ENCODE peak calls at places on chromosomes 4 and X, in five cellular contexts. M is SK-N-SH, L is IMR-90, N is neural progenitor cell, B is OCI-LY7. H is an unnamed sample.

GRCh38 chr4:78250500-78250899 is 193.4 kb downstream of the FRAS1 start:
- DNase-seq in M (no peak), L (no peak), N (no peak), B (peak; percentile 50), H (no peak)

GRCh38 chrX:19121898-19122640 is at the start of gene ADGRG2:
- DNase-seq in M (peak; percentile 71), L (peak; percentile 11), N (peak; percentile 68), B (no peak), H (peak; percentile 48)

GRCh38 chr4:94452476-94453300 is 946 bp downstream of the PDLIM5 start:
- DNase-seq in M (peak; percentile 54), L (peak; percentile 82), N (peak; percentile 82), B (peak; percentile 1), H (peak; percentile 78)

GRCh38 chr4:114883641-114884040 is 229.8 kb downstream of the NDST4 start:
- DNase-seq in M (no peak), L (no peak), N (no peak), B (no peak), H (no peak)

GRCh38 chr4:68950033-68950432 is 1.6 kb downstream of the UGT2A3 start:
- DNase-seq in M (no peak), L (no peak), N (no peak), B (no peak), H (no peak)

GRCh38 chr4:5989236-5990225 is 28.7 kb downstream of the C4orf50 start:
- DNase-seq in M (no peak), L (no peak), N (no peak), B (no peak), H (no peak)

GRCh38 chr4:2954358-2955185 is 8.6 kb downstream of the NOP14 start:
- DNase-seq in M (peak; percentile 61), L (no peak), N (peak; percentile 46), B (peak; percentile 53), H (no peak)

GRCh38 chr4:141711211-141711610 is 74.8 kb downstream of the IL15 start:
- DNase-seq in M (no peak), L (peak; percentile 51), N (peak; percentile 16), B (no peak), H (peak; percentile 61)

GRCh38 chrX:134622813-134623185 is 35.5 kb downstream of the PLAC1 start:
- DNase-seq in M (no peak), L (no peak), N (no peak), B (no peak), H (peak; percentile 31)

GRCh38 chr4:172143605-172144314 is 330.6 kb downstream of the GALNTL6 start:
- DNase-seq in M (peak; percentile 55), L (no peak), N (no peak), B (no peak), H (no peak)

GRCh38 chr4:6732441-6733357 is 16.7 kb downstream of the BLOC1S4 start:
- DNase-seq in M (peak; percentile 6), L (peak; percentile 94), N (no peak), B (no peak), H (peak; percentile 74)

GRCh38 chr4:124899997-124900396 is 187.5 kb upstream of the ANKRD50 start:
- DNase-seq in M (peak; percentile 6), L (no peak), N (no peak), B (no peak), H (no peak)

GRCh38 chrX:125402807-125403206 is 83.1 kb downstream of the TEX13C start:
- DNase-seq in M (no peak), L (no peak), N (no peak), B (no peak), H (no peak)

GRCh38 chrX:70755850-70756249 is 152.7 kb downstream of the TEX11 start:
- DNase-seq in M (no peak), L (no peak), N (peak; percentile 55), B (no peak), H (no peak)

GRCh38 chrX:49176421-49177326 is 5.0 kb downstream of the PLP2 start:
- DNase-seq in M (no peak), L (no peak), N (no peak), B (no peak), H (no peak)

GRCh38 chrX:1207496-1208025 is 4.9 kb downstream of the CRLF2 start:
- DNase-seq in M (no peak), L (no peak), N (no peak), B (no peak), H (no peak)

GRCh38 chr4:163495900-163496299 is 1.4 kb downstream of the TMA16 start:
- DNase-seq in M (peak; percentile 7), L (no peak), N (no peak), B (peak; percentile 77), H (no peak)

GRCh38 chr4:41268024-41268423 is 11.3 kb downstream of the UCHL1 start:
- DNase-seq in M (no peak), L (no peak), N (no peak), B (no peak), H (no peak)

GRCh38 chr4:163332526-163333405 is at the start of gene NPY1R:
- DNase-seq in M (peak; percentile 78), L (peak; percentile 73), N (peak; percentile 90), B (peak; percentile 4), H (peak; percentile 70)

GRCh38 chrX:1435241-1435900 is 17.3 kb downstream of the ASMTL start:
- DNase-seq in M (no peak), L (no peak), N (no peak), B (no peak), H (no peak)

GRCh38 chr4:140635606-140636005 is 66.8 kb upstream of the UCP1 start:
- DNase-seq in M (no peak), L (no peak), N (peak; percentile 53), B (no peak), H (peak; percentile 69)

GRCh38 chrX:153803211-153804099 is 9.0 kb downstream of the SSR4 start:
- DNase-seq in M (no peak), L (no peak), N (no peak), B (no peak), H (no peak)

GRCh38 chr4:37999000-37999745 is 39.0 kb downstream of the PTTG2 start:
- DNase-seq in M (no peak), L (no peak), N (no peak), B (peak; percentile 57), H (no peak)

GRCh38 chr4:184568770-184569169 is 80.5 kb downstream of the CASP3 start:
- DNase-seq in M (peak; percentile 39), L (no peak), N (no peak), B (no peak), H (no peak)

GRCh38 chrX:10175317-10175871 is 18.6 kb downstream of the CLCN4 start:
- DNase-seq in M (no peak), L (peak; percentile 77), N (no peak), B (no peak), H (no peak)

GRCh38 chr4:2249526-2249991 is 7.6 kb upstream of the HAUS3 start:
- DNase-seq in M (no peak), L (no peak), N (no peak), B (no peak), H (no peak)

GRCh38 chr4:120865985-120866384 is 56.5 kb downstream of the PRDM5 start:
- DNase-seq in M (no peak), L (peak; percentile 31), N (peak; percentile 79), B (peak; percentile 73), H (no peak)

GRCh38 chr4:6153874-6154273 is 46.5 kb downstream of the JAKMIP1 start:
- DNase-seq in M (peak; percentile 80), L (no peak), N (peak; percentile 10), B (no peak), H (no peak)

GRCh38 chr4:15344041-15344440 is 83.8 kb upstream of the C1QTNF7 start:
- DNase-seq in M (no peak), L (peak; percentile 96), N (no peak), B (no peak), H (no peak)

GRCh38 chrX:120486786-120487185 is 17.7 kb upstream of the LAMP2 start:
- DNase-seq in M (no peak), L (no peak), N (no peak), B (no peak), H (no peak)

GRCh38 chr4:107037188-107037587 is 1.1 kb upstream of the DKK2 start:
- DNase-seq in M (peak; percentile 67), L (peak; percentile 2), N (peak; percentile 83), B (no peak), H (peak; percentile 4)

GRCh38 chr4:81635128-81635527 is 163.4 kb upstream of the RASGEF1B start:
- DNase-seq in M (no peak), L (no peak), N (no peak), B (no peak), H (no peak)

DNA sequence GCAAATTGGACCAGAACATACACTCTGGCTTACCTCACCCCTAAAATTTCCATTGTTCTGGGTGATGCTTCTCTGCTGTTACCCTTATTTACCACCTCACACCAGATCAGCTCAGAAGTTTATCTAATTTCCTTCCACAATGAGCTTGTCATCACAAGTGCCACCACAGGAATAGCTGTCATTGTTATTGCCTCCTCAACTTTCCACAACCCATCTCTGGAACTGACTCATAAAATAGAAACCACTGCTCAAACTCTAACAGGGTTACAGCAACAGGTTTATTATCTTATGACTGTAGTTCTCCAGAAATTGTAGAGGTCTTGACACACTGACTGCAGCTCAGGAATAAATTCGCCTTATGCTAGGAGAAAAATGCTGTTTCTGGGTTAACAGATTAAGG is 52.7 kb downstream of the ZNF718 start:
- DNase-seq in M (no peak), L (no peak), N (no peak), B (no peak), H (no peak)
- H3K27ac ChIP-seq in M (no peak overlapping the region), L (no peak overlapping the region), N (no peak overlapping the region), B (no peak overlapping the region), H (no peak overlapping the region)

DNA sequence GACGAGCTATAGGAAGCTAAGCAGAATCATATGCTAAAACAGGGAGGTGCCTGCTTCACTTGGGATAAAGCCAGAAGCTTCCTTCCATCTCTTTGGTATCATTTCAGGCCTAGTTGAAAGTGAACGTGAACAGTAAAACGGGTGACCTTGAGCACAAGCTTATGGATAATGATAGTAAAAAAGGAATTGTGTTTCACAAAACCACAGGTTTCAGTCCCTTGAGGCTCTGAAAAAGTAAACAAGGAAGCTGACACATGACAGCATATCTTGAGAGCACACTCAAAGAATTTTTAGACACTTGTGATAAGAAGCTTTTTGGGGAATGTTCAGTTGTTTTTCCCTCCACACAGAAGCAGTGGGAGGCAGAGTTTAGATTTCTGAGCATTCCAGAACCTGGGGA is 286.1 kb downstream of the DCHS2 start:
- DNase-seq in M (no peak), L (no peak), N (no peak), B (no peak), H (no peak)
- H3K4me3 ChIP-seq in M (no peak overlapping the region), L (no peak overlapping the region), N (no peak overlapping the region), B (no peak overlapping the region), H (no peak overlapping the region)

DNA sequence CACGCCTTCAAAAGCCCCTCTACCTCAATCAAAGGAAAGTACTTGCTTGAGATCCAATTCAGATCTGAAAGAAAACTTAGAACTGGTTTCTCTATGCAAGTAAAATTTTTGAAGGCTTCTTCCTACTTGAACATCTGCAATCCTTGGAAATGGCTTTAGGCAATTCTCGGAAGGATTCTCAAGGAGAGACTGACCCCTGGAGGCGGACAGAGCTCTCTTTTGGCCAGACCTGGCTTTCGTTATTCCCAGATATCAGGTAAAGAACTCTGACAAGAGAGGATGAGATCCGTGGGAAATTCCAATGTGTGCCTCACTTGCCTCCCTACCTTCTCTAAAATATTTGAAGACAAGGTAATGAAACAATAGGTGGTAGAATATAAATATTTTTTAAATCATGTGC is 670.3 kb upstream of the FAM241A start:
- DNase-seq in M (peak; percentile 1), L (peak; percentile 39), N (peak; percentile 72), B (no peak), H (peak; percentile 52)
- H2AFZ ChIP-seq in M (no peak overlapping the region), L (no peak overlapping the region), N (no peak overlapping the region), B (no peak overlapping the region), H (no peak overlapping the region)

DNA sequence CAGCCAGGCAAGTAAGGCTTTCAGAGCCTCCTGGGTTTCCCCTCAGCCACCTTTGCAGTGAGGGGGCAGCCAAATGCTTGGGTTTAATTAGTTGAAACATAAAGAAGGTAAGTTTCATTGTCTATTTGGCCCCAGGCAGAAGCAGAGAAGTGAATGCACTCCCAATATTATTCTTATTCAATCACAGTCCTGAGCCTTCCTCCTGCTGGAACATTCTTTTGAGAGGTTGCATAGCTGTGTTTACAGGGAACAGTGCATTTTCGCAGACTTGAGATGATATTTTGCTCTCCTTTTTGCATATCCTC is 13.9 kb downstream of the SLC2A9 start:
- DNase-seq in M (no peak), L (no peak), N (no peak), B (no peak), H (no peak)
- H3K27ac ChIP-seq in M (peak overlapping the region; percentile 96), L (no peak overlapping the region), N (no peak overlapping the region), B (no peak overlapping the region), H (peak overlapping the region; percentile 100)

H was measured in PC-3.